ENCODE peak calls at places on chromosome 7, in eight cellular contexts. O, J, P, W, U, I, N and S are unnamed samples.

GRCh38 chr7:92835851-92836488 is 403 bp downstream of the CDK6 start:
- DNase-seq in U (no peak), O (peak; percentile 20), I (no peak), W (peak; percentile 85), J (no peak), N (no peak), P (peak; percentile 45), S (no peak)

GRCh38 chr7:46133076-46133475 is 212.0 kb upstream of the IGFBP3 start:
- DNase-seq in U (no peak), N (no peak), O (no peak), I (no peak), J (no peak), P (no peak), W (no peak), S (no peak)

GRCh38 chr7:123640583-123640982 is 15.1 kb upstream of the LMOD2 start:
- DNase-seq in P (no peak), U (no peak), N (no peak), O (no peak), W (no peak), I (no peak), J (no peak), S (no peak)

GRCh38 chr7:115368998-115369397 is 447.1 kb downstream of the MDFIC start:
- DNase-seq in J (no peak), O (no peak), U (no peak), N (no peak), I (no peak), W (no peak), P (no peak), S (no peak)

GRCh38 chr7:5005066-5005465 is 40.6 kb upstream of the RBAK start:
- DNase-seq in P (peak; percentile 30), W (peak; percentile 29), U (peak; percentile 78), N (no peak), J (no peak), I (no peak), O (no peak), S (no peak)

GRCh38 chr7:155955367-155955635 is 143.0 kb upstream of the SHH start:
- DNase-seq in W (no peak), J (no peak), P (no peak), I (no peak), N (no peak), U (no peak), O (no peak), S (no peak)

GRCh38 chr7:55132550-55132889 is 113.7 kb downstream of the EGFR start:
- DNase-seq in P (no peak), O (no peak), I (no peak), N (no peak), J (no peak), U (no peak), W (no peak), S (no peak)

GRCh38 chr7:93910076-93910994 is 4.0 kb downstream of the GNGT1 start:
- DNase-seq in O (no peak), I (no peak), P (peak; percentile 92), W (no peak), N (peak; percentile 84), U (peak; percentile 12), J (no peak), S (no peak)

GRCh38 chr7:90262438-90262837 is 17.5 kb downstream of the CFAP69 start:
- DNase-seq in N (peak; percentile 35), I (no peak), J (no peak), W (no peak), U (peak; percentile 49), P (peak; percentile 67), O (no peak), S (no peak)

GRCh38 chr7:26550492-26550891 is 258.8 kb downstream of the SNX10 start:
- DNase-seq in P (no peak), N (no peak), J (peak; percentile 59), O (no peak), I (no peak), U (no peak), W (no peak), S (no peak)

GRCh38 chr7:55570939-55571338 is 1.4 kb downstream of the VOPP1 start:
- DNase-seq in I (no peak), U (peak; percentile 88), J (no peak), P (peak; percentile 69), W (no peak), N (peak; percentile 84), O (no peak), S (no peak)

GRCh38 chr7:157490465-157490912 is 153.7 kb downstream of the DNAJB6 start:
- DNase-seq in J (no peak), O (no peak), W (peak; percentile 46), U (peak; percentile 77), I (no peak), P (peak; percentile 72), N (peak; percentile 19), S (no peak)

GRCh38 chr7:102045681-102046372 is 228.4 kb downstream of the CUX1 start:
- DNase-seq in P (no peak), W (no peak), N (no peak), J (no peak), O (no peak), U (no peak), I (no peak), S (no peak)

GRCh38 chr7:25389489-25390106 is 161.3 kb upstream of the NPVF start:
- DNase-seq in W (no peak), I (no peak), J (no peak), P (peak; percentile 76), N (peak; percentile 42), O (no peak), U (peak; percentile 32), S (no peak)

GRCh38 chr7:66505531-66506451 is 122.9 kb upstream of the KCTD7 start:
- DNase-seq in W (no peak), O (no peak), I (no peak), N (no peak), J (no peak), U (no peak), P (peak; percentile 30), S (no peak)

GRCh38 chr7:41886906-41887311 is 184.0 kb upstream of the INHBA start:
- DNase-seq in I (peak; percentile 34), W (peak; percentile 93), J (peak; percentile 78), P (peak; percentile 95), O (peak; percentile 56), U (peak; percentile 59), N (peak; percentile 98), S (no peak)

GRCh38 chr7:134690016-134690415 is 43.4 kb downstream of the BPGM start:
- DNase-seq in U (no peak), P (peak; percentile 76), W (no peak), I (no peak), O (no peak), J (no peak), N (peak; percentile 81), S (no peak)

GRCh38 chr7:19079066-19079465 is 38.4 kb downstream of the TWIST1 start:
- DNase-seq in J (no peak), U (peak; percentile 49), P (peak; percentile 44), O (no peak), W (no peak), N (peak; percentile 69), I (no peak), S (no peak)

GRCh38 chr7:2710256-2710655 is 22.3 kb downstream of the AMZ1 start:
- DNase-seq in W (no peak), O (no peak), U (no peak), N (no peak), P (no peak), I (no peak), J (no peak), S (no peak)

GRCh38 chr7:134154581-134155130 is 27.5 kb downstream of the LRGUK start:
- DNase-seq in I (no peak), W (no peak), O (no peak), P (peak; percentile 4), U (peak; percentile 10), N (no peak), J (no peak), S (no peak)

DNA sequence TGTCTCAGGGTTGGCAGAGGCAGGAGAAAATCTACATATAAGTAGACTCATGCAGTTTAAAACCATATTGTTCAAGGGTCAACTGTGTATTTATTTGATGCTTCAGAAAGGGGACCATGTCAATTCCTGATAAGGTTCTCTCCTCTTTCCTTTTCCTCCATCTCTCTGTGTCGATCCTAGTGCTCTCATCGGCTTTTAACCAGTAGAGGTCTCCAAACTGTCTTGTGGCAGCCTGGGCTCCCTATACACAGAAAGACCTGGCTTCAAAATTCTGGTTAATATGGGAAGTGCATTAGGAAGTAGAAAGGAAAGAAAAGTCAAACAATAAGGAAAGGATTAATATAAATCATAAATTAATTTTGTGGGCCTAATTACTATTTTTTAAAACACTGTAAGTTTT is 304.4 kb upstream of the C7orf33 start:
- DNase-seq in N (no peak), P (peak; percentile 10), U (peak; percentile 32), W (no peak), I (peak; percentile 25), O (no peak), J (no peak), S (no peak)
- TF ChIP-seq CTCF in N (no peak), P (peak; percentile 38), U (peak; percentile 67), W (no peak), I (no peak), O (peak; percentile 50), J (peak; percentile 81), S (no peak)

DNA sequence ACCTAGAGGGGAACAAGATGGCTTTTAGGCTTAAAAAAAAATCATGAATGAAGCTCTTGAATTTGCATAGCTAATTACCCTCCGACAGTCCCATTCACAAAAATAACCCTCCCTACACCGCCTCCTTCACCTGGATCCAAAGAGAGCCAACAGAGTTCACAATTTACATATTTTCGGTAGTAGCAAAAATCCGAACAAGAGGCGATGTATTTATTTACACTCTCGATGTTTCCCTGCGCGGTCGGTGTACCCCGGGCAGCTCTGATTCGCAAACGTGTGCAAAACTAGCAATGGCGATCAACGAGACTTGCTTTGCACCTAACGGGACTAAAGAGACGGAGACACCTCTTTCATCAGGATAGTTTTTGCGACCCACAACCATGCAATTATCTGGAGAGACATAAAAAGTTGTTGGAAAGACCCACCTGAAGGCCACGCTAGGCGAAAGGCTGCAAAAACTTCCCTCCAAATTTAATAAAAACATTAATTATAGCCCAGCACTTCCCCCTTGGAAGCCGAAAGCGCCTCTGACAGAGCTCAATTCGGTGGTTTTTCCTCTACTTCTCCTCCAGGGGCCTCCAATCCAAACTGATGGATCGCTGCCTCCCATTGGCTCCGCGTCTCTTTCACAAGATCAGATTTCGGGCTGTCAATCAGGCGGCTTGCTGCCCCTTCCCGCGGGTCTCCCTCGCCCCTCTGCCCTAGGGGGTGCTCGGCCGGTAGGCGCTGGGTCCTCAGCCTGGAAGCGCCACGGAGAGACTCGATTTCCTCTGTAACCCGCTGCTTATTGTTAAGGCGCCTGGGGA is at the start of gene ETV1:
- DNase-seq in N (peak; percentile 60), P (peak; percentile 79), W (peak; percentile 92), U (peak; percentile 45), O (peak; percentile 63), I (peak; percentile 74), J (peak; percentile 97), S (peak; percentile 31)
- TF ChIP-seq CTCF in N (peak; percentile 37), P (peak; percentile 56), W (no peak), U (peak; percentile 48), O (peak; percentile 48), I (peak; percentile 20), J (peak; percentile 65), S (no peak)

GRCh38 chr7:108222236-108222892 is 92.2 kb upstream of the LAMB4 start:
- DNase-seq in W (no peak), P (peak; percentile 79), N (peak; percentile 43), I (no peak), J (peak; percentile 71), U (no peak), O (no peak), S (no peak)
- TF ChIP-seq CTCF in W (no peak), P (peak; percentile 25), N (no peak), I (no peak), J (peak; percentile 45), U (no peak), O (no peak), S (no peak)

DNA sequence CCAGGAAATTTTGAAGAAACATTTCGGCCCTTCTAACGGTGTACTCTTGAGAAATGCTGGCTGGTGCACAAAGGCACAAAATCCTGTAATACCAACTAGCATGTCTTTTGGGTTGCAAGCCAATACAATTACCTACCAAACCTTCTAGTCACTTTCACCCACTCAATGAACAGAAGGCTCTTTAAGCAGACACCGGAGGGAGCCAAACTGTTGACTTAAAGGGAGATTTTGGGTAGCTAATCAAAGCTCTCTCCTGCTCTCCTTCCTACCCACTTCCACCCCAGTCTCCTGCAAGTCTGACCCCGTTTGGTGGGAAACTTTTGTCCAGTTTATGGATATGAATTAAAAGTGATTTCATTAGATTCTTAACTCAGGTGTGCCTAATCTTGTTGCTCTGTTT is 24.0 kb downstream of the GRM3 start:
- DNase-seq in N (no peak), W (no peak), O (no peak), J (peak; percentile 73), P (no peak), U (no peak), I (peak; percentile 22), S (no peak)
- TF ChIP-seq CTCF in N (no peak), W (no peak), O (no peak), J (peak; percentile 71), P (no peak), U (no peak), I (no peak), S (no peak)